ENCODE peak calls at places on chromosomes 4 and X, in eight cellular contexts. F is KBM-7; G is GM10248; L is stimulated activated CD8-positive, alpha-beta memory T cell treated with anti-CD3 and anti-CD28 coated beads, Interleukin-7, amount 100 ng/mL, for 4 hours; Z is AG04449; D is lower leg skin; R is AG09319; I is endothelial cell. N is an unnamed sample.

GRCh38 chr4:102326951-102327350 is 18.3 kb downstream of the SLC39A8 start:
- DNase-seq in G (no peak), D (no peak), Z (no peak), I (no peak), R (no peak), L (no peak), F (no peak), N (no peak)

GRCh38 chr4:69781458-69782418 is 21.3 kb upstream of the SULT1B1 start:
- DNase-seq in G (no peak), L (no peak), R (no peak), I (no peak), F (no peak), D (no peak), Z (no peak), N (no peak)

GRCh38 chr4:2689825-2690700 is 66.1 kb downstream of the TNIP2 start:
- DNase-seq in L (peak), R (no peak), Z (no peak), F (no peak), G (no peak), D (peak), I (no peak), N (no peak)

GRCh38 chrX:130253916-130254315 is 14.8 kb downstream of the ZNF280C start:
- DNase-seq in R (no peak), I (no peak), Z (no peak), G (no peak), D (no peak), L (no peak), F (peak), N (no peak)

GRCh38 chr4:110414590-110414989 is 61.4 kb upstream of the ENPEP start:
- DNase-seq in R (no peak), Z (no peak), I (no peak), D (no peak), L (no peak), F (no peak), G (no peak), N (no peak)

GRCh38 chr4:10458190-10458589 is 964 bp upstream of the ZNF518B start:
- DNase-seq in F (no peak), R (no peak), G (no peak), D (no peak), Z (no peak), L (no peak), I (peak), N (no peak)

GRCh38 chr4:140117946-140118345 is 36.0 kb downstream of the MAML3 start:
- DNase-seq in F (no peak), L (no peak), I (no peak), Z (no peak), G (no peak), R (no peak), D (no peak), N (no peak)

GRCh38 chr4:87865960-87866598 is 33.3 kb downstream of the MEPE start:
- DNase-seq in Z (peak), F (no peak), R (no peak), G (no peak), L (no peak), I (no peak), D (no peak), N (no peak)

GRCh38 chr4:112284166-112284565 is 1.5 kb downstream of the TIFA start:
- DNase-seq in G (no peak), F (no peak), L (no peak), D (no peak), I (no peak), R (no peak), Z (no peak), N (no peak)

GRCh38 chr4:15920723-15921591 is 17.6 kb downstream of the FGFBP1 start:
- DNase-seq in I (no peak), L (no peak), F (no peak), Z (peak), R (peak), G (no peak), D (peak), N (peak)

GRCh38 chr4:136002316-136002715 is 1530.0 kb downstream of the PCDH18 start:
- DNase-seq in F (no peak), Z (no peak), L (no peak), G (no peak), R (no peak), I (no peak), D (no peak), N (no peak)

GRCh38 chrX:132017431-132018185 is 5.5 kb upstream of the STK26 start:
- DNase-seq in D (no peak), R (no peak), Z (no peak), F (peak), G (no peak), L (no peak), I (no peak), N (no peak)

GRCh38 chrX:12494400-12495138 is 296.6 kb upstream of the PRPS2 start:
- DNase-seq in I (no peak), R (no peak), L (no peak), G (no peak), D (no peak), F (no peak), Z (no peak), N (no peak)

GRCh38 chrX:147180886-147181285 is 366.3 kb upstream of the CXorf51A start:
- DNase-seq in L (no peak), F (no peak), D (no peak), Z (no peak), I (no peak), R (no peak), G (no peak), N (no peak)

GRCh38 chr4:122874194-122874593 is 47.6 kb downstream of the FGF2 start:
- DNase-seq in Z (peak), I (no peak), D (no peak), R (no peak), L (no peak), G (no peak), F (no peak), N (no peak)

GRCh38 chrX:38236901-38237615 is 16.4 kb upstream of the SRPX start:
- DNase-seq in Z (no peak), I (no peak), D (no peak), R (no peak), L (no peak), F (no peak), G (no peak), N (no peak)

GRCh38 chr4:133960975-133961374 is 240.6 kb downstream of the PABPC4L start:
- DNase-seq in G (no peak), F (no peak), R (no peak), D (no peak), Z (no peak), L (no peak), I (no peak), N (no peak)

N was measured in GOT3.